ENCODE peak calls at places on chromosomes 12 and 14, in eight cellular contexts. D is NCI-H187, X is astrocyte of the cerebellum, C is AG10803, A is fibroblast of gingiva, P is midbrain, V is GM12865, B is gastrocnemius medialis. W is an unnamed sample.

GRCh38 chr12:68479261-68479581 is 131.5 kb upstream of the RAP1B start:
- DNase-seq in B (no peak), A (peak; percentile 96), P (no peak), C (peak; percentile 96), X (no peak), D (no peak), V (no peak), W (no peak)

GRCh38 chr14:22379727-22380126 is 209.3 kb downstream of the DAD1 start:
- DNase-seq in X (no peak), P (no peak), B (no peak), C (peak; percentile 54), A (no peak), D (no peak), V (no peak), W (no peak)

GRCh38 chr14:105974902-105975301 is 448.5 kb downstream of the TMEM121 start:
- DNase-seq in D (no peak), C (no peak), P (no peak), B (no peak), V (peak; percentile 71), X (no peak), A (no peak), W (no peak)

GRCh38 chr14:75467763-75468162 is 39.9 kb downstream of the JDP2 start:
- DNase-seq in D (no peak), X (no peak), V (no peak), A (no peak), P (no peak), B (no peak), C (no peak), W (no peak)

GRCh38 chr12:61713121-61713520 is 547.1 kb upstream of the USP15 start:
- DNase-seq in B (no peak), A (no peak), C (no peak), P (no peak), X (no peak), D (no peak), V (no peak), W (no peak)

GRCh38 chr14:97602438-97603117 is 805.4 kb downstream of the VRK1 start:
- DNase-seq in A (no peak), V (peak; percentile 68), D (no peak), C (no peak), X (no peak), B (no peak), P (no peak), W (no peak)

GRCh38 chr12:88420460-88420859 is 159.8 kb downstream of the KITLG start:
- DNase-seq in V (no peak), B (no peak), D (no peak), P (no peak), C (peak; percentile 92), X (peak; percentile 78), A (peak; percentile 91), W (no peak)

GRCh38 chr12:1797011-1797901 is 23.1 kb upstream of the LRTM2 start:
- DNase-seq in X (no peak), V (peak; percentile 64), D (no peak), A (no peak), C (peak; percentile 26), B (no peak), P (no peak), W (no peak)

GRCh38 chr14:68663385-68664076 is 129.3 kb downstream of the ZFP36L1 start:
- DNase-seq in B (no peak), C (peak; percentile 36), D (no peak), X (peak; percentile 46), A (no peak), P (no peak), V (peak; percentile 84), W (no peak)

GRCh38 chr12:88634008-88634407 is 53.7 kb upstream of the KITLG start:
- DNase-seq in B (no peak), P (no peak), D (no peak), A (peak; percentile 14), C (peak; percentile 6), V (no peak), X (no peak), W (no peak)

GRCh38 chr14:24298892-24299254 is 707 bp downstream of the DHRS1 start:
- DNase-seq in V (no peak), X (no peak), D (no peak), P (no peak), A (peak; percentile 69), B (no peak), C (peak; percentile 64), W (no peak)

GRCh38 chr12:95763809-95764253 is 26.7 kb downstream of the NTN4 start:
- DNase-seq in B (peak; percentile 28), C (peak; percentile 80), D (no peak), P (no peak), A (peak; percentile 77), V (no peak), X (peak; percentile 6), W (no peak)

GRCh38 chr12:40534828-40535227 is 157.4 kb upstream of the CNTN1 start:
- DNase-seq in B (no peak), D (no peak), A (no peak), V (no peak), C (no peak), X (no peak), P (no peak), W (no peak)

GRCh38 chr12:6961278-6961694 is 9.2 kb downstream of the PHB2 start:
- DNase-seq in P (no peak), C (peak; percentile 66), A (peak; percentile 65), D (no peak), X (no peak), B (no peak), V (peak; percentile 90), W (peak; percentile 70)

GRCh38 chr14:71586131-71586893 is 345.9 kb upstream of the RGS6 start:
- DNase-seq in X (peak; percentile 27), C (peak; percentile 71), V (no peak), B (no peak), A (peak; percentile 76), D (peak; percentile 28), P (peak; percentile 33), W (peak; percentile 65)

GRCh38 chr14:38197761-38198345 is 9.9 kb upstream of the SSTR1 start:
- DNase-seq in P (no peak), C (peak; percentile 89), B (no peak), A (no peak), V (no peak), X (no peak), D (no peak), W (no peak)

W was measured in putamen.